ENCODE peak calls at places on chromosomes 12 and 14, in six cellular contexts. B, H, R, X, E and A are unnamed samples.

GRCh38 chr12:116196752-116197718 is 80.5 kb downstream of the MED13L start:
- DNase-seq in R (no peak), X (no peak), B (no peak), H (peak), E (no peak), A (no peak)

GRCh38 chr12:121371404-121371803 is 19.2 kb upstream of the ANAPC5 start:
- DNase-seq in B (no peak), R (no peak), X (no peak), H (no peak), E (no peak), A (no peak)

GRCh38 chr12:132907216-132907615 is 19.8 kb upstream of the CHFR start:
- DNase-seq in E (no peak), X (no peak), R (no peak), H (no peak), B (peak), A (no peak)

GRCh38 chr14:63186453-63186852 is 17.8 kb upstream of the RHOJ start:
- DNase-seq in H (no peak), E (no peak), X (no peak), R (no peak), B (no peak), A (no peak)

GRCh38 chr12:88339254-88339949 is 197.3 kb downstream of the TMTC3 start:
- DNase-seq in E (no peak), X (no peak), B (no peak), H (no peak), R (no peak), A (no peak)

GRCh38 chr12:105946541-105946940 is 192.2 kb downstream of the NUAK1 start:
- DNase-seq in B (no peak), R (no peak), H (peak), E (no peak), X (no peak), A (no peak)

GRCh38 chr14:104676694-104677505 is 12.5 kb upstream of the INF2 start:
- DNase-seq in B (peak), E (peak), H (no peak), X (no peak), R (no peak), A (peak)

GRCh38 chr12:26274441-26275312 is 79.3 kb downstream of the SSPN start:
- DNase-seq in R (peak), B (no peak), E (no peak), X (peak), H (peak), A (no peak)

GRCh38 chr14:105411985-105412767 is 7.5 kb upstream of the MTA1 start:
- DNase-seq in H (no peak), R (no peak), B (peak), E (peak), X (no peak), A (peak)

GRCh38 chr14:54877703-54878021 is 25.0 kb downstream of the GCH1 start:
- DNase-seq in X (no peak), E (peak), H (no peak), R (no peak), B (no peak), A (no peak)

GRCh38 chr14:24212924-24213865 is at the start of gene CHMP4A:
- DNase-seq in R (peak), B (peak), E (peak), X (peak), H (peak), A (peak)
- TF ChIP-seq CTCF in R (no peak), B (peak), E (no peak), X (no peak), H (no peak), A (no peak)

GRCh38 chr12:72564120-72564519 is 291.9 kb downstream of the TRHDE start:
- DNase-seq in H (no peak), R (no peak), B (no peak), X (no peak), E (no peak), A (no peak)

GRCh38 chr12:72560370-72560769 is 288.2 kb downstream of the TRHDE start:
- DNase-seq in H (no peak), R (no peak), E (peak), X (no peak), B (no peak), A (no peak)
- TF ChIP-seq CTCF in H (no peak), R (no peak), E (no peak), X (no peak), B (no peak), A (peak)

DNA sequence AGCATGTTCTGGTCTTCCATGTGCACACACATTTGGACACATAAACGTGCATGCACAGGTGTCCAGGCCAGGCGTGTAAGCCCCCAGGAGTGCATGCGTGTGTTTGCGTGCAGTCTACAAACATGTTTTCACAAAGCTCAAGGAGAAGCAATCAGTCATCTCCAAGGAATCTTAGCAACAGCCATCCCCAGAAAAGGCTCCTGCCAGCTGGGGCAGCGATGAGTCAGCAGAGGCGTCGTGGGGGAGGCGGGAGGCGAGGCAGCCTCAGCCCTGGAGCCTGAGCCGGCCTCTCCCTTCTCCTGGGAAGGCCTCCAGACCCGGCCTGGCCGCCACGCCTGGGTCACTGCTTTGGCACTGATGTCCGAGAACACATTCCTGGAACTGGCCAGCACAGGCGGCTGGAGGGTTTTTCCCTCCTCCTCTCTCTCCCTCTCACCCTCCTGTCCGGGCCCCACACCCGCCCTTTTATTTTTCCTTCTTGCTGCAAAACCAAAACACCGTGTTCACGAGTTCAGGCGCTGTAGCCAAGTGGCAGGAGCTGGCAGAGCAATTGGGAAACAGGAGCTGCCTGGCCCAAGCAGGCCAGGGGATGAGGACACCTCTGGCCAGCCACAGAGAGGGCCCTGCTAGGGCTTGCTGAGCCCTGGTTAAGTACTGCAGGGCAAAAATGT is 92.7 kb downstream of the LRRC74A start:
- DNase-seq in B (peak), X (peak), E (peak), H (peak), R (peak), A (peak)
- TF ChIP-seq CTCF in B (peak), X (no peak), E (no peak), H (no peak), R (no peak), A (no peak)

GRCh38 chr14:102316746-102317563 is 2.6 kb upstream of the ZNF839 start:
- DNase-seq in H (peak), X (peak), E (peak), R (peak), B (peak), A (peak)

GRCh38 chr14:102316048-102316745 is 3.3 kb upstream of the ZNF839 start:
- DNase-seq in E (no peak), X (no peak), R (peak), B (peak), H (peak), A (no peak)

GRCh38 chr14:102319351-102320032 is at the start of gene ZNF839:
- DNase-seq in B (peak), H (peak), R (peak), E (peak), X (peak), A (peak)

GRCh38 chr14:102318781-102319276 is 717 bp upstream of the ZNF839 start:
- DNase-seq in R (no peak), H (no peak), B (no peak), E (no peak), X (no peak), A (no peak)

DNA sequence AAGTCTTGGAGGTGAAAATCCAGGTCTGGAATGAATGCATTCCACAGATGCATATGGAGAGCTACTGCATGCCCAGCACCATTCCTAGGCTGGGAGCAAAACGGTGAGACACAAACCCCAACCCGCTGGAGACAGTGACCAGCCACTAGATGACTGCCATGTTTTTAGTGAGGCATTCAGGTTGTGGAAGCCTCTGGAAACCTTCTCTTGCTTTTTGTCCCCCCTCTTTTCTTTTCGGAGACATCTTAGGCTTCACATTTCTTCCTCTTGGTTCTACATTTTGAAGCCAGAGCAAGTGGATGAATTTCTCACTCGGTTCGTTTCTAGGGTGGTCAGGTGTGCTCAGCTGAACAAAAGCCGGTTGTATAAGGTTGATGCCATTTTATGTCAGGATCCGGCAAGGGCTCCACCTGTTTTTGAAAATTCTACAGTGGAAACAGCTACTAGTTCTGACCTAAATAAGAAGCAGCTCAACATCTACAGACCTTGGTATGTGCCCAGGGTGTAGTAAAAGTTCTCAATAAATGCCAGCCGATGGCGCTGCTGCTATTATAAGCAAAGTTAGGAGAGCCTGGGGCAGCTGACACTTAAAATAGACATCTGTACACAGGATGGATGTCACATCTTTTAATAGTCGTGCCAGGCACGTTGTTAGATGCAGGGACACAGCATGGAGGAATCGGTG is 1.8 kb upstream of the ZNF839 start:
- DNase-seq in B (peak), H (peak), X (no peak), R (no peak), E (no peak), A (no peak)
- TF ChIP-seq CTCF in B (peak), H (no peak), X (no peak), R (no peak), E (no peak), A (no peak)

GRCh38 chr14:99748529-99748928 is 44.7 kb upstream of the EML1 start:
- DNase-seq in H (no peak), R (no peak), X (no peak), B (no peak), E (no peak), A (no peak)

GRCh38 chr14:99750746-99751450 is 42.3 kb upstream of the EML1 start:
- DNase-seq in X (no peak), H (no peak), E (no peak), R (no peak), B (no peak), A (no peak)

GRCh38 chr14:99747582-99748330 is 45.5 kb upstream of the EML1 start:
- DNase-seq in X (no peak), R (no peak), B (no peak), E (no peak), H (no peak), A (no peak)

GRCh38 chr14:99749763-99750715 is 43.2 kb upstream of the EML1 start:
- DNase-seq in R (no peak), H (no peak), B (no peak), E (no peak), X (no peak), A (no peak)

GRCh38 chr14:99749142-99749541 is 44.1 kb upstream of the EML1 start:
- DNase-seq in R (no peak), H (no peak), X (no peak), E (no peak), B (peak), A (no peak)
- TF ChIP-seq CTCF in R (no peak), H (no peak), X (no peak), E (no peak), B (peak), A (peak)

DNA sequence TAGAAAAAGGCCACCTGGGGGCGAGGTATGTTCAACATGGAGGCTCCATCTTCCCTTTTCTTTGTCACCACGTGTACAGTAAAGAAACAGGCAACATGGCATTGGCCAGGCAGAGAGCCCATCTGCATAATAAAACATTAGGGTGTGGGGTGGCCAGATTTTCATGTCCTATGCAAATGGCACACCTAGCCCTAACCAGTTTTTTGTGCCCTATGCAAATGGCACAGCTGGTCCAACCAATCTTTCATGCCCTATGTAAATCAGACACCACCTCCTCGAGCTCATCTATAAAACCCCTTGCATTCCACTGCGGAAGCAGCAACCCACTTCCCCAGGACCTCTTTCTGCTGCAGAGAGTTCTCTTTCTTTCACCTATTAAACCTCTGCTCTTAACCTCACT is 149.1 kb upstream of the RGS6 start:
- DNase-seq in H (no peak), B (no peak), R (no peak), E (no peak), X (no peak), A (no peak)
- TF ChIP-seq CTCF in H (no peak), B (no peak), R (no peak), E (no peak), X (no peak), A (no peak)

DNA sequence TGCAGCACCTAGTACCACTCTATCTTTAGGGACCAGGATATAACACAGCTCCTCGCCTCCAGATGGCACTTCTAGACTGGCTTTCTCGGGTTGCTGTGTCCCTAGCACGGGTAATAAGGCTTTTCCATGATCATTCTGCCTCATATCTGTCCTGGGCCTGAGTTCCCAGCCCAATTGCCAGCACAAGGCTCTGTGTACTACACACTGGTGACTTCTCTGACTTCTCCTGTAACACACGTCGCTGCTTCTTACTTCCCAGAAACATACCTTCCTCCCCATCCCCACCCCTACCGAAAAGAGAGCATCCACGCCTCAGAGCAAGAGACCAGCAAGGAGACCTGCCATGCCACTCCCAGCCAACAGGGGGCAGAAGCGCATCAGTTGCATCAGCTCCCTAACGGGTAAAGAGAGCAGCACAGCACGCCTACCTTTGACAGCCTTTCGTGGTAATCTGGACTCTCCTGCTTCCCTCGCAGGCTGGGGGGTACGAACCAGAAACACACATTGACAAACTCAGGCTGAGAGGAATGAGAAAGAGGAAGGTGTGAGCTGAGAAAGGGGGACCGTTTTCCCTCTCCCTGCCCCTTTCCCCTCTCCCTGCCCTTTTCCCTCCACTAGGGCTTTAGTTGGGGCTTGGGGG is 21.2 kb upstream of the ZNF740 start:
- DNase-seq in B (peak), E (peak), H (peak), R (peak), X (peak), A (peak)
- TF ChIP-seq CTCF in B (peak), E (peak), H (peak), R (peak), X (no peak), A (peak)

GRCh38 chr14:38243696-38244250 is 12.1 kb downstream of the CLEC14A start:
- DNase-seq in X (no peak), B (no peak), H (no peak), R (no peak), E (no peak), A (no peak)

GRCh38 chr14:38250316-38250715 is 5.6 kb downstream of the CLEC14A start:
- DNase-seq in H (no peak), X (no peak), E (no peak), R (no peak), B (no peak), A (no peak)

GRCh38 chr14:38252066-38252710 is 3.7 kb downstream of the CLEC14A start:
- DNase-seq in B (no peak), H (no peak), E (no peak), R (no peak), X (no peak), A (no peak)

DNA sequence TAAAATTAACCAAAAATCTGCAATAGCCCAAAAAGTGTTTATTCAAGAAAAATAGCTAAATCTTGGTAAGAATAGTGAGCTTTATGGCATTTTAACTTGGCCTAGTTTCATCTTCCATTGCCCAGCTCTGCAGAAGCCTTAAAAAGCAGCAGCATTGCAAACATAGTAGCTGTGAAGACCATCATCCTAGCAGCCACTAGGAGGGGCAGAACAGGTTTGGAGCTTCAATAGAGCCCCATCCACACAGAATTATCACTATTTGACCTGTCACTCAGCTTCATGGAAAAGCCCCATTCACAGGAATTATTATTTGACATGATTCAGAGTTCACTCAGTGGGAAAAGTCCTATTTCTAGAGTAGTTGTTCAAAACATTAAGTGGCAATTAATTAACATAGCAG is 7.3 kb downstream of the CLEC14A start:
- DNase-seq in R (no peak), X (no peak), B (no peak), H (no peak), E (no peak), A (no peak)
- TF ChIP-seq CTCF in R (no peak), X (no peak), B (peak), H (no peak), E (no peak), A (peak)

DNA sequence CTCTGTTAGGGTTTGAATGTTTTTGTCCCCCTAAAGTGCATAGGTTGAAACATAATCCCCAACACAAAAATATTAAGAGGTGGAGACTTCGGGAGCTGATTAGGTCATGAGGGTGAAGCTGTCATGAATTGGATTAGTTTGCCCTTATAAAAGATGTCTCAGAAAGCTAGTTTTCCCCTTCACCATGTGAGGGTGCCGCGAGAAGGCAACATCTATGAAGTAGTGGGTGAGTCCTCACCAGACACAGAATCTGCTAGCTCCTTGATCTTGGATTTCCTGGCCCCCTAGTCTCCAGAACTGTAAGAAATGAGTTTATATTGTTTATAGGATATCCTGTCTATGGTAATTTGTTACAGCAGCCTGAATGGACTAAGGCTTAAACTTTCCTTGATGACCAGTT is 301.5 kb upstream of the ATP2B1 start:
- DNase-seq in B (peak), E (no peak), R (no peak), X (no peak), H (no peak), A (no peak)
- TF ChIP-seq CTCF in B (peak), E (no peak), R (no peak), X (no peak), H (no peak), A (no peak)